ENCODE peak calls at places on chromosomes 11 and 22, in nine cellular contexts. One of them, this sample, is unnamed.

GRCh38 chr11:7657306-7658025 is 15.8 kb downstream of the CYB5R2 start:
- DNase-seq in HCEC 1CT: peak
- DNase-seq in renal cortical epithelial cell: peak
- DNase-seq in H9: peak
- DNase-seq in sciatic nerve: peak
- DNase-seq in NCI-H1105: peak
- DNase-seq in NCI-H1092 treated with DMSO at 0.1 percent for 48 hours: no peak
- DNase-seq in glomerular endothelial cell: peak
- DNase-seq in DMS153: peak
- DNase-seq in this sample: peak

GRCh38 chr11:125371451-125371935 is 124.6 kb downstream of the FEZ1 start:
- DNase-seq in NCI-H1105: peak
- DNase-seq in renal cortical epithelial cell: no peak
- DNase-seq in sciatic nerve: no peak
- DNase-seq in H9: peak
- DNase-seq in DMS153: no peak
- DNase-seq in HCEC 1CT: no peak
- DNase-seq in NCI-H1092 treated with DMSO at 0.1 percent for 48 hours: peak
- DNase-seq in glomerular endothelial cell: no peak
- DNase-seq in this sample: no peak

GRCh38 chr11:44761546-44761961 is 34.8 kb downstream of the TSPAN18 start:
- DNase-seq in DMS153: no peak
- DNase-seq in NCI-H1092 treated with DMSO at 0.1 percent for 48 hours: no peak
- DNase-seq in NCI-H1105: no peak
- DNase-seq in sciatic nerve: peak
- DNase-seq in H9: peak
- DNase-seq in renal cortical epithelial cell: no peak
- DNase-seq in glomerular endothelial cell: no peak
- DNase-seq in HCEC 1CT: no peak
- DNase-seq in this sample: no peak

GRCh38 chr11:128161994-128162393 is 425.4 kb downstream of the ETS1 start:
- DNase-seq in sciatic nerve: no peak
- DNase-seq in renal cortical epithelial cell: no peak
- DNase-seq in NCI-H1092 treated with DMSO at 0.1 percent for 48 hours: no peak
- DNase-seq in NCI-H1105: no peak
- DNase-seq in H9: no peak
- DNase-seq in HCEC 1CT: no peak
- DNase-seq in glomerular endothelial cell: no peak
- DNase-seq in DMS153: no peak
- DNase-seq in this sample: no peak

GRCh38 chr11:35617687-35618496 is at the start of gene FJX1:
- DNase-seq in HCEC 1CT: peak
- DNase-seq in NCI-H1092 treated with DMSO at 0.1 percent for 48 hours: peak
- DNase-seq in glomerular endothelial cell: no peak
- DNase-seq in renal cortical epithelial cell: peak
- DNase-seq in DMS153: peak
- DNase-seq in sciatic nerve: peak
- DNase-seq in H9: peak
- DNase-seq in NCI-H1105: peak
- DNase-seq in this sample: peak

GRCh38 chr22:47297261-47298016 is 535.0 kb downstream of the TBC1D22A start:
- DNase-seq in renal cortical epithelial cell: no peak
- DNase-seq in glomerular endothelial cell: no peak
- DNase-seq in HCEC 1CT: no peak
- DNase-seq in H9: no peak
- DNase-seq in NCI-H1092 treated with DMSO at 0.1 percent for 48 hours: no peak
- DNase-seq in sciatic nerve: no peak
- DNase-seq in NCI-H1105: no peak
- DNase-seq in DMS153: no peak
- DNase-seq in this sample: no peak

GRCh38 chr11:123429336-123429735 is 733 bp upstream of the GRAMD1B start:
- DNase-seq in NCI-H1105: no peak
- DNase-seq in glomerular endothelial cell: no peak
- DNase-seq in sciatic nerve: no peak
- DNase-seq in NCI-H1092 treated with DMSO at 0.1 percent for 48 hours: no peak
- DNase-seq in H9: no peak
- DNase-seq in renal cortical epithelial cell: no peak
- DNase-seq in DMS153: no peak
- DNase-seq in HCEC 1CT: peak
- DNase-seq in this sample: no peak

GRCh38 chr11:65786786-65787636 is at the start of gene OVOL1:
- DNase-seq in glomerular endothelial cell: no peak
- DNase-seq in H9: peak
- DNase-seq in NCI-H1105: peak
- DNase-seq in renal cortical epithelial cell: no peak
- DNase-seq in NCI-H1092 treated with DMSO at 0.1 percent for 48 hours: no peak
- DNase-seq in DMS153: peak
- DNase-seq in HCEC 1CT: no peak
- DNase-seq in sciatic nerve: no peak
- DNase-seq in this sample: peak

GRCh38 chr11:120056301-120057027 is 81.4 kb downstream of the TRIM29 start:
- DNase-seq in NCI-H1092 treated with DMSO at 0.1 percent for 48 hours: no peak
- DNase-seq in H9: peak
- DNase-seq in glomerular endothelial cell: no peak
- DNase-seq in NCI-H1105: no peak
- DNase-seq in DMS153: no peak
- DNase-seq in sciatic nerve: no peak
- DNase-seq in HCEC 1CT: no peak
- DNase-seq in renal cortical epithelial cell: no peak
- DNase-seq in this sample: no peak

GRCh38 chr11:26753738-26754504 is 32.1 kb upstream of the SLC5A12 start:
- DNase-seq in DMS153: peak
- DNase-seq in NCI-H1092 treated with DMSO at 0.1 percent for 48 hours: peak
- DNase-seq in H9: peak
- DNase-seq in glomerular endothelial cell: peak
- DNase-seq in NCI-H1105: peak
- DNase-seq in renal cortical epithelial cell: peak
- DNase-seq in sciatic nerve: peak
- DNase-seq in HCEC 1CT: peak
- DNase-seq in this sample: peak

GRCh38 chr11:72685560-72686480 is 11.6 kb upstream of the PDE2A start:
- DNase-seq in H9: no peak
- DNase-seq in sciatic nerve: no peak
- DNase-seq in HCEC 1CT: peak
- DNase-seq in NCI-H1105: no peak
- DNase-seq in renal cortical epithelial cell: no peak
- DNase-seq in DMS153: no peak
- DNase-seq in NCI-H1092 treated with DMSO at 0.1 percent for 48 hours: no peak
- DNase-seq in glomerular endothelial cell: no peak
- DNase-seq in this sample: no peak

GRCh38 chr11:112369916-112370315 is 109.3 kb upstream of the PLET1 start:
- DNase-seq in glomerular endothelial cell: no peak
- DNase-seq in NCI-H1105: no peak
- DNase-seq in DMS153: no peak
- DNase-seq in sciatic nerve: no peak
- DNase-seq in renal cortical epithelial cell: no peak
- DNase-seq in HCEC 1CT: no peak
- DNase-seq in NCI-H1092 treated with DMSO at 0.1 percent for 48 hours: no peak
- DNase-seq in H9: no peak
- DNase-seq in this sample: no peak

GRCh38 chr11:72072348-72072747 is 8.0 kb downstream of the NUMA1 start:
- DNase-seq in HCEC 1CT: peak
- DNase-seq in glomerular endothelial cell: no peak
- DNase-seq in DMS153: no peak
- DNase-seq in H9: no peak
- DNase-seq in NCI-H1105: no peak
- DNase-seq in sciatic nerve: no peak
- DNase-seq in renal cortical epithelial cell: peak
- DNase-seq in NCI-H1092 treated with DMSO at 0.1 percent for 48 hours: no peak
- DNase-seq in this sample: no peak

GRCh38 chr11:8342821-8343681 is 79.4 kb upstream of the LMO1 start:
- DNase-seq in HCEC 1CT: no peak
- DNase-seq in NCI-H1092 treated with DMSO at 0.1 percent for 48 hours: no peak
- DNase-seq in sciatic nerve: no peak
- DNase-seq in glomerular endothelial cell: no peak
- DNase-seq in renal cortical epithelial cell: peak
- DNase-seq in H9: no peak
- DNase-seq in NCI-H1105: no peak
- DNase-seq in DMS153: no peak
- DNase-seq in this sample: no peak

GRCh38 chr11:78231962-78232459 is 43.3 kb downstream of the USP35 start:
- DNase-seq in sciatic nerve: no peak
- DNase-seq in NCI-H1105: no peak
- DNase-seq in HCEC 1CT: peak
- DNase-seq in NCI-H1092 treated with DMSO at 0.1 percent for 48 hours: no peak
- DNase-seq in DMS153: no peak
- DNase-seq in H9: no peak
- DNase-seq in renal cortical epithelial cell: peak
- DNase-seq in glomerular endothelial cell: no peak
- DNase-seq in this sample: no peak

GRCh38 chr11:8698379-8698851 is 15.8 kb downstream of the RPL27A start:
- DNase-seq in DMS153: no peak
- DNase-seq in glomerular endothelial cell: no peak
- DNase-seq in renal cortical epithelial cell: no peak
- DNase-seq in NCI-H1092 treated with DMSO at 0.1 percent for 48 hours: no peak
- DNase-seq in NCI-H1105: no peak
- DNase-seq in H9: no peak
- DNase-seq in HCEC 1CT: no peak
- DNase-seq in sciatic nerve: peak
- DNase-seq in this sample: no peak

GRCh38 chr11:2795491-2795991 is 90.0 kb downstream of the CDKN1C start:
- DNase-seq in HCEC 1CT: no peak
- DNase-seq in NCI-H1105: no peak
- DNase-seq in renal cortical epithelial cell: no peak
- DNase-seq in sciatic nerve: peak
- DNase-seq in H9: no peak
- DNase-seq in NCI-H1092 treated with DMSO at 0.1 percent for 48 hours: no peak
- DNase-seq in glomerular endothelial cell: no peak
- DNase-seq in DMS153: no peak
- DNase-seq in this sample: no peak

GRCh38 chr11:111819161-111820058 is 52.0 kb downstream of the ALG9 start:
- DNase-seq in DMS153: no peak
- DNase-seq in NCI-H1092 treated with DMSO at 0.1 percent for 48 hours: no peak
- DNase-seq in sciatic nerve: no peak
- DNase-seq in renal cortical epithelial cell: no peak
- DNase-seq in H9: no peak
- DNase-seq in HCEC 1CT: peak
- DNase-seq in glomerular endothelial cell: peak
- DNase-seq in NCI-H1105: no peak
- DNase-seq in this sample: no peak

GRCh38 chr22:20227363-20227762 is 40.8 kb downstream of the RTN4R start:
- DNase-seq in renal cortical epithelial cell: no peak
- DNase-seq in glomerular endothelial cell: no peak
- DNase-seq in sciatic nerve: no peak
- DNase-seq in NCI-H1105: no peak
- DNase-seq in HCEC 1CT: no peak
- DNase-seq in H9: no peak
- DNase-seq in DMS153: no peak
- DNase-seq in NCI-H1092 treated with DMSO at 0.1 percent for 48 hours: no peak
- DNase-seq in this sample: no peak

GRCh38 chr11:72012897-72013721 is 14.4 kb downstream of the IL18BP start:
- DNase-seq in glomerular endothelial cell: no peak
- DNase-seq in HCEC 1CT: no peak
- DNase-seq in NCI-H1092 treated with DMSO at 0.1 percent for 48 hours: no peak
- DNase-seq in renal cortical epithelial cell: no peak
- DNase-seq in NCI-H1105: no peak
- DNase-seq in H9: no peak
- DNase-seq in sciatic nerve: peak
- DNase-seq in DMS153: no peak
- DNase-seq in this sample: no peak

GRCh38 chr11:30788849-30789248 is 202.7 kb upstream of the MPPED2 start:
- DNase-seq in renal cortical epithelial cell: peak
- DNase-seq in H9: no peak
- DNase-seq in NCI-H1092 treated with DMSO at 0.1 percent for 48 hours: no peak
- DNase-seq in HCEC 1CT: no peak
- DNase-seq in glomerular endothelial cell: no peak
- DNase-seq in sciatic nerve: no peak
- DNase-seq in NCI-H1105: no peak
- DNase-seq in DMS153: no peak
- DNase-seq in this sample: no peak

GRCh38 chr22:39314251-39314971 is 5.0 kb downstream of the RPL3 start:
- DNase-seq in NCI-H1105: no peak
- DNase-seq in sciatic nerve: no peak
- DNase-seq in HCEC 1CT: no peak
- DNase-seq in NCI-H1092 treated with DMSO at 0.1 percent for 48 hours: no peak
- DNase-seq in DMS153: no peak
- DNase-seq in renal cortical epithelial cell: no peak
- DNase-seq in H9: peak
- DNase-seq in glomerular endothelial cell: no peak
- DNase-seq in this sample: no peak

GRCh38 chr11:3659595-3660515 is 11.3 kb downstream of the CHRNA10 start:
- DNase-seq in glomerular endothelial cell: no peak
- DNase-seq in H9: no peak
- DNase-seq in HCEC 1CT: no peak
- DNase-seq in sciatic nerve: no peak
- DNase-seq in renal cortical epithelial cell: no peak
- DNase-seq in NCI-H1105: no peak
- DNase-seq in DMS153: no peak
- DNase-seq in NCI-H1092 treated with DMSO at 0.1 percent for 48 hours: no peak
- DNase-seq in this sample: peak

GRCh38 chr22:28014141-28015055 is 95.3 kb upstream of the PITPNB start:
- DNase-seq in renal cortical epithelial cell: peak
- DNase-seq in NCI-H1092 treated with DMSO at 0.1 percent for 48 hours: peak
- DNase-seq in sciatic nerve: peak
- DNase-seq in NCI-H1105: peak
- DNase-seq in H9: no peak
- DNase-seq in DMS153: peak
- DNase-seq in HCEC 1CT: no peak
- DNase-seq in glomerular endothelial cell: no peak
- DNase-seq in this sample: peak

GRCh38 chr11:1829039-1829820 is 5.6 kb upstream of the SYT8 start:
- DNase-seq in H9: no peak
- DNase-seq in DMS153: no peak
- DNase-seq in HCEC 1CT: peak
- DNase-seq in NCI-H1092 treated with DMSO at 0.1 percent for 48 hours: no peak
- DNase-seq in sciatic nerve: no peak
- DNase-seq in renal cortical epithelial cell: peak
- DNase-seq in NCI-H1105: no peak
- DNase-seq in glomerular endothelial cell: no peak
- DNase-seq in this sample: no peak

GRCh38 chr22:19917389-19918138 is 24.0 kb upstream of the COMT start:
- DNase-seq in renal cortical epithelial cell: no peak
- DNase-seq in NCI-H1092 treated with DMSO at 0.1 percent for 48 hours: no peak
- DNase-seq in HCEC 1CT: no peak
- DNase-seq in DMS153: no peak
- DNase-seq in sciatic nerve: no peak
- DNase-seq in NCI-H1105: no peak
- DNase-seq in H9: no peak
- DNase-seq in glomerular endothelial cell: no peak
- DNase-seq in this sample: no peak

GRCh38 chr11:68002943-68003845 is 703 bp downstream of the UNC93B1 start:
- DNase-seq in HCEC 1CT: no peak
- DNase-seq in DMS153: no peak
- DNase-seq in renal cortical epithelial cell: no peak
- DNase-seq in NCI-H1092 treated with DMSO at 0.1 percent for 48 hours: no peak
- DNase-seq in glomerular endothelial cell: no peak
- DNase-seq in H9: peak
- DNase-seq in NCI-H1105: peak
- DNase-seq in sciatic nerve: peak
- DNase-seq in this sample: peak

This sample was measured in NCI-H774.